ENCODE peak calls at places on chromosome 19, in nine cellular contexts. K is SK-N-SH, G is GM12892, R is transverse colon, W is breast epithelium, H is HL-60, M is upper lobe of left lung, J is vagina, A is GM23338. C is an unnamed sample.

GRCh38 chr19:10126213-10126639 is 6.5 kb upstream of the EIF3G start:
- DNase-seq in G (no peak), K (no peak), W (no peak), H (peak), J (no peak), A (no peak), R (no peak), M (no peak), C (no peak)

GRCh38 chr19:46350029-46350757 is 3.3 kb downstream of the PPP5C start:
- DNase-seq in K (no peak), R (peak), W (no peak), A (no peak), M (peak), G (no peak), H (peak), J (no peak), C (no peak)

GRCh38 chr19:23792784-23793183 is 34.1 kb upstream of the ZNF681 start:
- DNase-seq in R (no peak), J (no peak), K (no peak), H (no peak), W (no peak), G (no peak), A (no peak), M (no peak), C (no peak)

GRCh38 chr19:13978306-13978705 is 26.0 kb downstream of the DCAF15 start:
- DNase-seq in K (peak), A (peak), H (no peak), G (no peak), J (no peak), M (peak), R (peak), W (peak), C (no peak)

GRCh38 chr19:47190167-47190727 is 40.8 kb downstream of the BBC3 start:
- DNase-seq in K (peak), W (peak), J (no peak), M (peak), H (no peak), G (no peak), R (peak), A (no peak), C (no peak)

GRCh38 chr19:38674388-38675133 is 27.1 kb downstream of the ACTN4 start:
- DNase-seq in W (peak), K (no peak), R (no peak), M (no peak), H (no peak), G (no peak), J (no peak), A (no peak), C (no peak)

GRCh38 chr19:38392707-38393308 is 4.3 kb downstream of the SPRED3 start:
- DNase-seq in R (no peak), G (no peak), A (no peak), W (no peak), H (no peak), J (no peak), K (no peak), M (no peak), C (no peak)

GRCh38 chr19:50008532-50008931 is 16.6 kb downstream of the VRK3 start:
- DNase-seq in H (peak), K (no peak), R (no peak), A (peak), W (no peak), M (no peak), G (no peak), J (no peak), C (no peak)

GRCh38 chr19:31054430-31054829 is 294.8 kb downstream of the TSHZ3 start:
- DNase-seq in J (no peak), R (peak), H (peak), K (peak), A (peak), G (no peak), M (no peak), W (no peak), C (no peak)

GRCh38 chr19:14440049-14440448 is 6.9 kb downstream of the PKN1 start:
- DNase-seq in G (peak), R (peak), M (peak), H (peak), W (no peak), K (no peak), J (no peak), A (peak), C (peak)

GRCh38 chr19:11019824-11020223 is 59.0 kb downstream of the SMARCA4 start:
- DNase-seq in M (no peak), G (no peak), H (no peak), K (no peak), A (no peak), W (no peak), J (no peak), R (no peak), C (no peak)

GRCh38 chr19:48010932-48011758 is 16.7 kb downstream of the ELSPBP1 start:
- DNase-seq in W (no peak), G (no peak), J (no peak), K (no peak), A (no peak), M (no peak), R (no peak), H (no peak), C (no peak)

GRCh38 chr19:12913011-12913561 is 6.0 kb downstream of the SYCE2 start:
- DNase-seq in K (peak), R (peak), G (no peak), H (peak), M (peak), W (peak), A (peak), J (no peak), C (no peak)

GRCh38 chr19:37403403-37403802 is 32.5 kb downstream of the ZNF527 start:
- DNase-seq in G (no peak), K (no peak), H (no peak), A (no peak), J (no peak), M (no peak), R (no peak), W (no peak), C (no peak)

GRCh38 chr19:15154002-15154612 is 46.7 kb downstream of the NOTCH3 start:
- DNase-seq in R (peak), W (no peak), M (no peak), A (peak), J (no peak), G (no peak), K (peak), H (peak), C (no peak)

GRCh38 chr19:39997595-39998216 is 846 bp downstream of the ZNF546 start:
- DNase-seq in A (no peak), H (no peak), K (peak), G (no peak), J (no peak), R (no peak), W (no peak), M (no peak), C (no peak)

GRCh38 chr19:9116547-9116946 is 984 bp upstream of the OR7G1 start:
- DNase-seq in K (no peak), J (no peak), W (no peak), R (no peak), A (no peak), M (no peak), G (no peak), H (no peak), C (no peak)

GRCh38 chr19:33171916-33172359 is 22.2 kb upstream of the LRP3 start:
- DNase-seq in J (no peak), A (no peak), W (no peak), R (no peak), G (no peak), H (no peak), K (no peak), M (no peak), C (no peak)

GRCh38 chr19:53131085-53131484 is 1.6 kb downstream of the ZNF415 start:
- DNase-seq in A (peak), G (no peak), W (no peak), K (no peak), R (no peak), M (no peak), H (no peak), J (no peak), C (no peak)

GRCh38 chr19:1062387-1063029 is 4.5 kb upstream of the ARHGAP45 start:
- DNase-seq in J (no peak), R (no peak), W (no peak), G (no peak), A (peak), K (peak), M (no peak), H (no peak), C (no peak)

GRCh38 chr19:21850636-21851255 is 14.8 kb upstream of the ZNF43 start:
- DNase-seq in K (no peak), R (no peak), M (no peak), J (no peak), W (no peak), A (no peak), G (no peak), H (no peak), C (no peak)

GRCh38 chr19:10625003-10625761 is at the start of gene SLC44A2:
- DNase-seq in M (peak), H (no peak), K (peak), J (no peak), W (peak), G (no peak), A (peak), R (peak), C (no peak)

GRCh38 chr19:13098291-13099072 is 4.2 kb downstream of the LYL1 start:
- DNase-seq in H (peak), J (no peak), G (no peak), A (peak), R (no peak), K (no peak), M (peak), W (no peak), C (no peak)

GRCh38 chr19:49142866-49143335 is 12.3 kb downstream of the HRC start:
- DNase-seq in K (peak), A (peak), W (peak), H (no peak), G (no peak), M (peak), J (no peak), R (peak), C (no peak)

GRCh38 chr19:4831351-4832340 is at the start of gene TICAM1:
- DNase-seq in R (peak), J (no peak), G (peak), M (peak), H (peak), W (peak), A (peak), K (peak), C (peak)

GRCh38 chr19:57583521-57584416 is at the start of gene ZIK1:
- DNase-seq in A (peak), J (no peak), W (peak), R (peak), H (peak), G (peak), M (peak), K (peak), C (peak)

GRCh38 chr19:55005684-55006488 is 32.2 kb downstream of the GP6 start:
- DNase-seq in W (no peak), H (peak), G (no peak), M (no peak), J (no peak), K (peak), R (no peak), A (peak), C (no peak)

GRCh38 chr19:50500060-50500752 is 10.8 kb downstream of the JOSD2 start:
- DNase-seq in R (no peak), K (peak), M (no peak), W (no peak), G (no peak), A (peak), J (no peak), H (no peak), C (no peak)

GRCh38 chr19:55640043-55640576 is 692 bp upstream of the ZNF580 start:
- DNase-seq in A (peak), M (peak), W (no peak), R (peak), H (peak), J (no peak), G (no peak), K (peak), C (no peak)

GRCh38 chr19:19597809-19598306 is 20.6 kb downstream of the PBX4 start:
- DNase-seq in A (no peak), K (no peak), H (no peak), W (no peak), G (peak), R (no peak), M (no peak), J (no peak), C (no peak)

GRCh38 chr19:55158848-55159793 is 1.6 kb upstream of the TNNI3 start:
- DNase-seq in A (no peak), K (no peak), G (no peak), R (no peak), J (no peak), W (no peak), M (no peak), H (no peak), C (no peak)

GRCh38 chr19:51142119-51142518 is at the start of gene SIGLEC7:
- DNase-seq in R (peak), H (peak), J (no peak), G (no peak), W (no peak), M (no peak), A (no peak), K (no peak), C (no peak)

GRCh38 chr19:8097198-8097597 is 44.6 kb downstream of the CCL25 start:
- DNase-seq in G (no peak), J (no peak), M (no peak), A (no peak), R (no peak), K (no peak), W (no peak), H (no peak), C (no peak)

GRCh38 chr19:47351545-47351944 is 2.4 kb downstream of the DHX34 start:
- DNase-seq in G (no peak), R (no peak), K (peak), M (no peak), J (no peak), H (no peak), A (peak), W (no peak), C (no peak)

GRCh38 chr19:16566161-16566560 is 6.1 kb downstream of the SLC35E1 start:
- DNase-seq in M (peak), G (no peak), K (no peak), A (no peak), J (no peak), W (peak), H (no peak), R (peak), C (no peak)

GRCh38 chr19:3065675-3066357 is 3.5 kb upstream of the TLE5 start:
- DNase-seq in W (no peak), R (peak), G (peak), M (no peak), K (peak), A (no peak), H (no peak), J (no peak), C (peak)
- TF ChIP-seq POLR2AphosphoS5 in W (no peak), R (no peak), G (no peak), M (no peak), K (no peak), A (no peak), H (no peak), J (no peak), C (peak)

DNA sequence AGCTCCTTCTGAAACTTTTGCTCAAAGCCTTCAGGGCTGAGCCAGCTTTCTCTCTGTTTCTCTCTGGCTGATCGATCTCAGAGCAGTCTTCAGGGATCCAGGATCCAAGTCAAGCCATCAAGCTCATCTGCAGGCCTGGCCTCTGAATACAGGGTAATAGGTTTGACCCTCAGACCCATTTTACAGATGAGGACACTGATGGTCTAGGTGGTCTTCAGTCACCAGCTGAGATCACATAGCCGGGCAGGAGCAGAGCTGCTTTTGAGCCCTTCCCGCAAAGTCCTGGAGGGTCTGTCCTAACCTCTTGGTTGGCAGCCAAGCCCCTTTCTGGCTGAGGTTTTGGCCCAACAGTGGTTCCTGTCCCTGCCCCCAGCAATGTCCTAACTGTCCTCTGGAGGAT is 5.6 kb upstream of the PEAK3 start:
- DNase-seq in M (no peak), G (no peak), K (no peak), H (no peak), R (no peak), J (no peak), W (no peak), A (peak), C (no peak)
- TF ChIP-seq POLR2AphosphoS5 in M (no peak), G (no peak), K (no peak), H (no peak), R (no peak), J (no peak), W (no peak), A (no peak), C (no peak)

GRCh38 chr19:44927746-44928145 is 13.3 kb downstream of the APOC1 start:
- DNase-seq in K (peak), M (no peak), H (no peak), A (no peak), J (no peak), R (no peak), G (no peak), W (no peak), C (no peak)

GRCh38 chr19:44924243-44924725 is 9.9 kb downstream of the APOC1 start:
- DNase-seq in G (no peak), A (no peak), K (no peak), M (no peak), J (no peak), R (no peak), H (no peak), W (no peak), C (no peak)

GRCh38 chr19:44930088-44930487 is 11.9 kb upstream of the APOC4 start:
- DNase-seq in M (no peak), W (no peak), K (no peak), G (no peak), A (no peak), J (no peak), R (no peak), H (no peak), C (no peak)

DNA sequence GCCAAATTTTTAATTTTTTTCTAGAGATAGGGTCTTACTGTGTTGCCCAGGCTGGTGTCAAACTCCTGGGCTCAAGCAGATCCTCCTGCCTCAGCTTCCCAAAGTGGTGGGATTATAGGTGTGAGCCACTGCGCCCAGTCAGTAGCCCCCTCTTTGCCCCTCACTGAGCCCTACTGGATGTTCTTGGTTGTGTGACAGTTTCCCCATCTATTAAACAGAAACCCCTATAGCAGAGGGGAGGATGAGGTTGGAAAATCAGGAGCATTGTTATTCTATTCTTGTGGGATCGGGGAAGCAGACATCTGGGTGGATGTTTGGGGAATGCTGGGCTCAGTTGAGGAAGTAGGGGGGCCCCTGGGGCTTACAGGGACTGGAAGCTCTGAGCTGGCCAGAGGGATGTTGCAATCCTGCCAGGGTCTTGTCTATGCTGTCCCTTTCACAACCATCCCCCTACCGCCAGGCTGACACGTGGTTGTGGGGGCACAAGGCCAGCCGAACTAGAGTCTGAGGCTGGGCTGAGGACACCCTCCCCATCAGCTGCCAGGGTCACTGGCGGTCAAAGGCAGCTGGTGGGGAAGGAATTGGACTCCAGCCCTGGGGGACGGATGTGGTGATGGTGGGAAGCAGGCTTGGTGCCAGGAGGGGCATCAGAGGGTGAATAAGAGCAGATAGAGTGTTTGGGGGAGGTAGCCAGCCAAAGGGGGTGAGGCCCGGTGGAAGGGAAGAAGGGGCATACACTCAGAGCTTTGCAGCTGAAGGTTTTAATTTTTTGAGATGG is 10.9 kb downstream of the APOC1 start:
- DNase-seq in G (no peak), H (peak), R (peak), M (peak), K (no peak), J (no peak), A (no peak), W (peak), C (no peak)
- TF ChIP-seq POLR2AphosphoS5 in G (no peak), H (peak), R (peak), M (peak), K (no peak), J (peak), A (no peak), W (peak), C (no peak)

GRCh38 chr19:35328851-35329285 is at the start of gene CD22:
- DNase-seq in H (peak), W (no peak), R (no peak), A (no peak), G (peak), J (no peak), K (no peak), M (no peak), C (no peak)

GRCh38 chr19:35331551-35332214 is 2.7 kb downstream of the CD22 start:
- DNase-seq in A (no peak), R (no peak), G (no peak), H (no peak), K (no peak), W (no peak), J (no peak), M (no peak), C (no peak)

GRCh38 chr19:35329323-35329722 is 336 bp downstream of the CD22 start:
- DNase-seq in J (no peak), H (no peak), M (no peak), G (peak), W (no peak), A (no peak), R (no peak), K (no peak), C (no peak)

GRCh38 chr19:35332817-35333216 is 3.8 kb downstream of the CD22 start:
- DNase-seq in J (no peak), G (no peak), H (no peak), W (no peak), A (peak), M (no peak), R (no peak), K (no peak), C (no peak)

GRCh38 chr19:35330475-35330874 is 1.5 kb downstream of the CD22 start:
- DNase-seq in G (no peak), H (no peak), K (no peak), A (no peak), J (no peak), W (no peak), M (no peak), R (peak), C (no peak)
- TF ChIP-seq POLR2AphosphoS5 in G (peak), H (no peak), K (no peak), A (no peak), J (no peak), W (no peak), M (no peak), R (no peak), C (peak)

GRCh38 chr19:6464070-6464873 is at the start of gene CRB3:
- DNase-seq in R (peak), W (peak), H (no peak), G (no peak), J (no peak), K (no peak), M (peak), A (peak), C (no peak)
- TF ChIP-seq POLR2AphosphoS5 in R (peak), W (no peak), H (no peak), G (no peak), J (peak), K (no peak), M (peak), A (peak), C (no peak)

GRCh38 chr19:6378036-6378435 is 2.3 kb upstream of the PSPN start:
- DNase-seq in K (no peak), R (no peak), H (no peak), A (peak), J (no peak), G (no peak), M (no peak), W (peak), C (no peak)
- TF ChIP-seq POLR2AphosphoS5 in K (no peak), R (no peak), H (peak), A (no peak), J (no peak), G (no peak), M (no peak), W (no peak), C (peak)

GRCh38 chr19:41189425-41190065 is 3.5 kb upstream of the CYP2S1 start:
- DNase-seq in G (no peak), W (no peak), K (no peak), J (no peak), M (no peak), A (peak), R (no peak), H (no peak), C (no peak)
- TF ChIP-seq POLR2AphosphoS5 in G (no peak), W (no peak), K (no peak), J (no peak), M (no peak), A (peak), R (no peak), H (no peak), C (no peak)